ENCODE peak calls at places on chromosomes 16 and 17, in five cellular contexts. O, Z, Q, C and D are unnamed samples. For H3K27me3, the result is how much of the 10 kb centered on the place peaks cover.

GRCh38 chr17:64387545-64388171 is 3.0 kb downstream of the PECAM1 start:
- DNase-seq in C (peak), Q (no peak), Z (peak), O (no peak), D (no peak)

GRCh38 chr17:22718689-22719088 is 1026.4 kb downstream of the KCNJ18 start:
- DNase-seq in Z (no peak), C (no peak), O (no peak), Q (no peak), D (no peak)

GRCh38 chr16:65572156-65572555 is 450.3 kb upstream of the CDH11 start:
- DNase-seq in Q (no peak), O (no peak), Z (peak), C (no peak), D (no peak)

GRCh38 chr17:79524201-79524882 is 86.5 kb downstream of the RBFOX3 start:
- DNase-seq in Q (no peak), O (no peak), C (no peak), Z (no peak), D (no peak)

GRCh38 chr17:73534575-73534940 is 109.7 kb downstream of the SDK2 start:
- DNase-seq in C (no peak), Q (no peak), Z (no peak), O (no peak), D (no peak)

GRCh38 chr17:81508639-81509047 is 4.0 kb downstream of the ACTG1 start:
- DNase-seq in Z (peak), C (no peak), O (no peak), Q (no peak), D (no peak)

GRCh38 chr17:35683588-35683987 is 47.9 kb upstream of the RASL10B start:
- DNase-seq in C (no peak), O (no peak), Z (no peak), Q (no peak), D (no peak)

GRCh38 chr16:25027281-25027680 is 12.1 kb upstream of the ARHGAP17 start:
- DNase-seq in O (no peak), Z (no peak), Q (no peak), C (no peak), D (no peak)

GRCh38 chr16:11232302-11232851 is 23.6 kb downstream of the SOCS1 start:
- DNase-seq in O (no peak), Z (no peak), C (no peak), Q (no peak), D (no peak)

GRCh38 chr17:14935139-14935538 is 330.0 kb downstream of the PMP22 start:
- DNase-seq in Q (no peak), C (no peak), Z (no peak), O (no peak), D (no peak)

GRCh38 chr16:9798952-9799590 is 383.2 kb downstream of the GRIN2A start:
- DNase-seq in Z (no peak), O (no peak), C (no peak), Q (no peak), D (no peak)

GRCh38 chr17:49067163-49067562 is 65.4 kb upstream of the B4GALNT2 start:
- DNase-seq in Q (no peak), O (no peak), Z (no peak), C (no peak), D (no peak)

DNA sequence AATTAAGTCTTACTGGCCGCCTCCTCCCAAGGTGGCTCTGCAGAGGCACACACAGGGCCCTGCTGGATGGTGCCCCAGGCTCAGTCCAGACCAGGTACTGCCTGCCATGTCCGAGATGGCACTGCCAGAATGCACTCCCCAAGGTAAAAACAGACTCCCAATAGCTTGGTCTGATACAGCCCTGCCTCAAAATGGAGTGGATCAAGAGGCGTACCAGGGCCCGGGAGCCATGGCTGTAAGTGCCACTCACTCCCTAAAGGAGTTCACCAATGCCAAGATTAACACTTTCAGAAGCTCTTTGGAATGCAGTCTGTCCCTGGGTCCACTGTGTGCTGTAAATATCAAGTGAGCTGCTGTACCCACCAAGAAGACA is 576 bp upstream of the MYO18A start:
- DNase-seq in Q (no peak), O (no peak), Z (no peak), C (no peak), D (no peak)
- H3K27ac ChIP-seq in Q (no peak), O (peak), Z (no peak), C (peak), D (peak)

GRCh38 chr17:44362964-44363612 is 565 bp downstream of the FAM171A2 start:
- DNase-seq in Q (no peak), O (no peak), Z (peak), C (peak), D (no peak)
- TF ChIP-seq CTCF in Q (no peak), O (no peak), Z (no peak), C (no peak), D (no peak)

DNA sequence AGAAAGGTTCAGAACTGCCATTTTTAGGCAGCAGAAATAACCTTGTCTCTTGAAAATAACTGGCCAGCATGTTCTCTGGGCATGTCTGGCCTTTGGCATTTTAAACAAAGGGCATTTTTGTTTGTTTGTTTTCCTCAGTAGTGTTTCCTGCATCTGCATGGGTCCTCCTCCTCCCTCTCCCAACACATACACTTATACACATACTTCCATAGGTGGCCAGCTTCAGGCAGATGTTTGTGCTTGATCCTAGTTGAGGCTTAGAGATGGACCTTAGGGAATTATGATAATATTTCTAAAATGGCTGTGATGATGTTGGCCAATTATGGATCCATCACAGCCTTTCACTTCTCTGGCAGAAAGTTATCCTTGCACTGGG is 7.2 kb downstream of the TBX4 start:
- DNase-seq in C (no peak), O (no peak), Z (no peak), Q (no peak), D (no peak)
- H3K27me3 ChIP-seq in C (half or more), O (half or more), Z (half or more), Q (under half), D (half or more)

GRCh38 chr16:1942810-1943726 is at the start of gene MSRB1:
- DNase-seq in Q (peak), O (peak), Z (peak), C (peak), D (peak)
- H3K27ac ChIP-seq in Q (no peak), O (peak), Z (no peak), C (peak), D (peak)